ENCODE peak calls at places on chromosomes 11 and 22, in six cellular contexts. Z is HCEC 1CT; E is OCI-LY7; H is tibial artery; M is NCI-H1930; O is naive thymus-derived CD8-positive, alpha-beta T cell. U is an unnamed sample.

GRCh38 chr22:38317995-38318715 is 922 bp upstream of the CSNK1E start:
- DNase-seq in Z (peak), E (no peak), H (peak), M (no peak), O (no peak), U (no peak)

GRCh38 chr11:21927628-21928027 is 265.3 kb upstream of the ANO5 start:
- DNase-seq in Z (no peak), E (no peak), H (no peak), M (no peak), O (no peak), U (no peak)

GRCh38 chr11:44387415-44387814 is 77.5 kb upstream of the ALX4 start:
- DNase-seq in Z (no peak), E (no peak), H (no peak), M (no peak), O (no peak), U (no peak)

GRCh38 chr11:88666364-88666763 is 328.8 kb upstream of the CTSC start:
- DNase-seq in Z (no peak), E (no peak), H (no peak), M (no peak), O (no peak), U (no peak)

GRCh38 chr11:122062763-122063162 is 53.3 kb downstream of the BLID start:
- DNase-seq in Z (no peak), E (no peak), H (no peak), M (no peak), O (no peak), U (no peak)

GRCh38 chr22:36319595-36320497 is 66.9 kb downstream of the APOL1 start:
- DNase-seq in Z (no peak), E (no peak), H (no peak), M (no peak), O (no peak), U (no peak)

GRCh38 chr11:123069878-123070821 is 8.2 kb upstream of the HSPA8 start:
- DNase-seq in Z (no peak), E (peak), H (no peak), M (no peak), O (peak), U (no peak)

GRCh38 chr11:9773524-9773923 is 109.6 kb downstream of the SWAP70 start:
- DNase-seq in Z (no peak), E (no peak), H (no peak), M (no peak), O (no peak), U (no peak)

GRCh38 chr11:94111241-94111640 is 17.4 kb upstream of the PANX1 start:
- DNase-seq in Z (no peak), E (no peak), H (no peak), M (no peak), O (no peak), U (no peak)

GRCh38 chr11:57314221-57314973 is 10.4 kb downstream of the TNKS1BP1 start:
- DNase-seq in Z (no peak), E (no peak), H (no peak), M (no peak), O (no peak), U (no peak)

U was measured in activated gamma-delta T cell treated with Interleukin-2 at 50 U/mL for 16 hours.